ENCODE peak calls at places on chromosomes 12 and 14, in ten cellular contexts. M is HCT116, J is A549, V is H1, U is HepG2, R is endothelial cell of umbilical vein, P is K562, S is SK-N-SH, L is GM12878, K is NB4. W is an unnamed sample.

GRCh38 chr14:59282366-59282765 is 93.9 kb downstream of the DAAM1 start:
- DNase-seq in M (no peak), J (no peak), V (no peak), U (no peak), R (no peak), P (no peak), S (no peak), L (no peak), K (peak; percentile 34), W (no peak)

GRCh38 chr14:60944206-60944605 is 36.7 kb downstream of the TRMT5 start:
- DNase-seq in M (no peak), J (no peak), V (no peak), U (no peak), R (peak; percentile 17), P (no peak), S (no peak), L (no peak), K (no peak), W (no peak)

GRCh38 chr12:53476769-53477209 is 22.5 kb downstream of the MAP3K12 start:
- DNase-seq in M (no peak), J (no peak), V (no peak), U (no peak), R (peak; percentile 36), P (peak; percentile 43), S (peak; percentile 67), L (no peak), K (peak; percentile 54), W (no peak)

GRCh38 chr14:46137786-46138185 is 513.8 kb downstream of the RPL10L start:
- DNase-seq in M (no peak), J (no peak), V (no peak), U (no peak), R (peak; percentile 49), P (no peak), S (no peak), L (no peak), K (no peak), W (no peak)

GRCh38 chr14:102697125-102697900 is 79.9 kb upstream of the TRAF3 start:
- DNase-seq in M (no peak), J (no peak), V (no peak), U (peak; percentile 83), R (peak; percentile 19), P (no peak), S (no peak), L (no peak), K (no peak), W (no peak)

GRCh38 chr12:116294464-116295002 is 17.0 kb upstream of the MED13L start:
- DNase-seq in M (no peak), J (no peak), V (no peak), U (no peak), R (no peak), P (no peak), S (no peak), L (no peak), K (no peak), W (no peak)

GRCh38 chr14:65431951-65432350 is 19.4 kb downstream of the FUT8 start:
- DNase-seq in M (no peak), J (no peak), V (no peak), U (no peak), R (no peak), P (no peak), S (no peak), L (no peak), K (no peak), W (no peak)

GRCh38 chr12:12266873-12267634 is at the start of gene LRP6:
- DNase-seq in M (peak; percentile 88), J (peak; percentile 97), V (peak; percentile 94), U (peak; percentile 80), R (peak; percentile 93), P (peak; percentile 83), S (peak; percentile 96), L (peak; percentile 40), K (peak; percentile 94), W (peak; percentile 90)

GRCh38 chr12:116015525-116015924 is 262.0 kb downstream of the MED13L start:
- DNase-seq in M (no peak), J (peak; percentile 52), V (no peak), U (peak; percentile 21), R (peak; percentile 64), P (no peak), S (peak; percentile 15), L (no peak), K (peak; percentile 55), W (no peak)

GRCh38 chr12:26572131-26572530 is 260.9 kb downstream of the ITPR2 start:
- DNase-seq in M (no peak), J (no peak), V (no peak), U (no peak), R (no peak), P (no peak), S (no peak), L (no peak), K (no peak), W (no peak)

GRCh38 chr12:31476437-31476836 is 114.5 kb downstream of the DENND5B start:
- DNase-seq in M (no peak), J (no peak), V (no peak), U (peak; percentile 84), R (no peak), P (no peak), S (no peak), L (no peak), K (peak; percentile 6), W (no peak)

GRCh38 chr12:116687888-116688287 is 50.0 kb downstream of the SPRING1 start:
- DNase-seq in M (peak; percentile 60), J (peak; percentile 76), V (peak; percentile 92), U (peak; percentile 44), R (peak; percentile 28), P (peak; percentile 59), S (peak; percentile 67), L (no peak), K (peak; percentile 93), W (peak; percentile 86)

GRCh38 chr12:50059440-50060119 is 2.2 kb downstream of the ASIC1 start:
- DNase-seq in M (no peak), J (no peak), V (no peak), U (no peak), R (no peak), P (no peak), S (no peak), L (no peak), K (peak; percentile 98), W (no peak)

GRCh38 chr12:95802482-95803264 is 12.1 kb upstream of the NTN4 start:
- DNase-seq in M (peak; percentile 75), J (peak; percentile 98), V (no peak), U (peak; percentile 85), R (peak; percentile 85), P (no peak), S (no peak), L (no peak), K (no peak), W (no peak)
- TF ChIP-seq MAX in M (no peak), J (peak; percentile 67), V (no peak), U (no peak), R (no peak), P (no peak), S (no peak), L (no peak), K (no peak), W (no peak)

DNA sequence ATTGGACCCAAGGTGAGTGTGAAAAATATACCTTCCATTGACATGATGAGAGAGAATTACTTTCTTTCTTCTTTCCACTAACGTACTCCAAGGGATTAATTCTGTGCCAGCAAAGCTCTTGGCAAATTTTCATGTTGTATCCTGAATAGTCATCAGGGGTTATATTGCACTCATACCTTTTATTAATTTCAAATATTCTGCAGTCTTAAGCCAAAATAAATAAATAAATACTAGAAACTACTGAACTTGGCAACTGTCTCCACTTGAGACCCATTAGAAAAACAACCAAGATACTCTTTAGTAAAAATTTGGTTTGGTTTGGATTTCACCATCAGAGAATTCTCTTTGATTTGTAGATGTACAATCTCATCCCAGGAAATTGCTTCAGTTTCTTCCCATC is 22.1 kb upstream of the CLEC14A start:
- DNase-seq in M (no peak), J (no peak), V (no peak), U (no peak), R (peak; percentile 86), P (no peak), S (no peak), L (no peak), K (no peak), W (no peak)
- TF ChIP-seq MAX in M (no peak), J (no peak), V (no peak), U (no peak), R (no peak), P (no peak), S (no peak), L (no peak), K (no peak), W (no peak)

GRCh38 chr14:94132285-94132887 is 3.0 kb upstream of the IFI27L2 start:
- DNase-seq in M (peak; percentile 66), J (peak; percentile 69), V (peak; percentile 73), U (peak; percentile 72), R (peak; percentile 70), P (peak; percentile 25), S (peak; percentile 52), L (no peak), K (peak; percentile 73), W (peak; percentile 50)
- TF ChIP-seq MAX in M (no peak), J (no peak), V (no peak), U (no peak), R (no peak), P (no peak), S (no peak), L (no peak), K (no peak), W (no peak)

GRCh38 chr12:123032736-123033391 is 52.4 kb downstream of the ARL6IP4 start:
- DNase-seq in M (no peak), J (no peak), V (no peak), U (no peak), R (no peak), P (no peak), S (no peak), L (no peak), K (peak; percentile 36), W (no peak)

GRCh38 chr12:123031171-123031845 is 50.8 kb downstream of the ARL6IP4 start:
- DNase-seq in M (no peak), J (no peak), V (no peak), U (no peak), R (no peak), P (no peak), S (no peak), L (no peak), K (no peak), W (no peak)

GRCh38 chr12:123034865-123035264 is 54.4 kb downstream of the ARL6IP4 start:
- DNase-seq in M (no peak), J (peak; percentile 48), V (no peak), U (no peak), R (no peak), P (no peak), S (no peak), L (no peak), K (peak; percentile 60), W (no peak)

GRCh38 chr12:123034022-123034541 is 53.6 kb downstream of the ARL6IP4 start:
- DNase-seq in M (no peak), J (no peak), V (no peak), U (no peak), R (no peak), P (peak; percentile 45), S (no peak), L (no peak), K (peak; percentile 77), W (no peak)

DNA sequence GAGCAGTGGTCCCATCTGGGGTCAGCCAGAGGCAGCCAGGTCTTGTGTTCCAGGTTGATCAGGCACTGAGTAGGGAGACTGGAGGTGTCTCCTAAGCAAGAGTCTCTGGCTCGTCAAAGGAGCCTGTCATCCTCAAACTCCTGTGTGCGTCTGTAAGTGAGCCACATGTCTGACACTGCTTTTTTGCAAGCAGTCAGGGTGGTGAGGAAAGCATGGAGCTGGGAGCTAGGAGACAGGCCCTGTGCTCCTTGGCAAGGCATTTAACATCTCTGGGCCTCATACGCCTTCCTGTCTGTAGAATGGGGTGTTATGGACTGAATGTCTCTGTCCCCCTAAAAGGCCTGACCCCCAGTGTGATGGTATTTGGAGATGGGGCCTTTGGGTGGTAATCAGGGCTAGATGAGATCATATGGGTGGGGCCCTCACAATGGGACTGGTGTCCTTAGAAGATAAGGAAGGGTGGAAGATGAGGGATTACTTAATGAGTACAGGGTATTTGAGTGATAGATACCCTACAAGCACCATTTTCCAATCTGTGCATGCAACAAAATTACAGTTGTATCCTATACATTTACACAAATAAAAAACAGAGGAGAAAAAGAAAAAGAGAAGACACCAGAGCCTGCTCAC is 53.0 kb downstream of the ARL6IP4 start:
- DNase-seq in M (no peak), J (no peak), V (no peak), U (no peak), R (no peak), P (peak; percentile 51), S (no peak), L (no peak), K (no peak), W (no peak)
- TF ChIP-seq MAX in M (no peak), J (no peak), V (no peak), U (no peak), R (no peak), P (peak; percentile 71), S (no peak), L (no peak), K (no peak), W (no peak)

W was measured in WTC11.